ENCODE peak calls at places on chromosomes 11 and 22, in four cellular contexts. V, O, F and N are unnamed samples.

GRCh38 chr11:94521684-94522083 is 9.4 kb downstream of the C11orf97 start:
- DNase-seq in V (no peak), O (no peak), F (no peak), N (no peak)

GRCh38 chr11:32081901-32082300 is 9.0 kb upstream of the RCN1 start:
- DNase-seq in V (no peak), O (no peak), F (peak; percentile 2), N (no peak)

GRCh38 chr11:68938816-68939582 is 35.3 kb downstream of the IGHMBP2 start:
- DNase-seq in V (no peak), O (no peak), F (no peak), N (no peak)

GRCh38 chr11:23554002-23554401 is 693.7 kb upstream of the CCDC179 start:
- DNase-seq in V (no peak), O (no peak), F (no peak), N (no peak)

GRCh38 chr11:93396356-93396755 is 65.8 kb downstream of the DEUP1 start:
- DNase-seq in V (no peak), O (no peak), F (peak; percentile 69), N (peak; percentile 19)

GRCh38 chr22:17638182-17638431 is 450 bp upstream of the BCL2L13 start:
- DNase-seq in V (no peak), O (no peak), F (peak; percentile 83), N (no peak)

GRCh38 chr11:122804796-122805195 is 33.5 kb upstream of the CRTAM start:
- DNase-seq in V (no peak), O (no peak), F (peak; percentile 88), N (no peak)

GRCh38 chr11:35214792-35215193 is 75.8 kb downstream of the CD44 start:
- DNase-seq in V (no peak), O (no peak), F (peak; percentile 87), N (peak; percentile 96)

GRCh38 chr22:17980638-17981051 is 43.7 kb downstream of the MICAL3 start:
- DNase-seq in V (peak; percentile 73), O (no peak), F (peak; percentile 54), N (no peak)

DNA sequence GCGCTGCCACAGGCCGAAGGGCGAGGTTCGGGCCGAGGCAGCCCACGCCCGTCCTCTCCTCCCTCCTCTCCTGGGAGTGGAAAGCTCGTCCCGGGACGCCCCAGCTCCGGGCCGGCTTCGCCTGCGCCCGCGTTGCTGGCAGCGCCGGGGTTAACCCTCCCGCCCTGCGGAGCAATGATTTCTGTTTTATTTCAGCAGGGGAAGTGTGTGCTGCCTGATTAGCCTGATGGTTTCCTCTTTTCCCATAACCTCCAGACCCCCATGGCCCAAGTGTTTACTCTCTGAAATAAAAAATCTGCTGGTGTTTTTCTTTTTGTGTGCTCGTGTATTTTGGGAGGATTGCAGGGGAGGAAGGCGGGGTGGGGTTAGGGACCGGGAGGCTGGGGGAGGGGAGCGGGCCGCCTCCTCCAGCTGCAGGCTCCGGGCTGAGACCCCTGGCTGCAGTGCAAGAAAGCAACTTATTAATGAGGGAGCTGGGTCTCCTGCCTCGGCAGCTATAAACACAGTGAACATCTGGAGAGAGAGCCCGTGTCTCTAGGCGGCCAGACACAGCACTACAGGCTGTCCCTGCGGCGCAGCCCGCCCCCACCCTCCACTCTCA is 38.6 kb downstream of the ETS1 start:
- DNase-seq in V (peak; percentile 61), O (peak; percentile 84), F (no peak), N (no peak)
- TF ChIP-seq CTCF in V (no peak), O (peak; percentile 30), F (no peak), N (no peak)

GRCh38 chr11:96943970-96944369 is 554.2 kb downstream of the JRKL start:
- DNase-seq in V (no peak), O (no peak), F (no peak), N (no peak)
- TF ChIP-seq CTCF in V (peak; percentile 12), O (no peak), F (peak; percentile 30), N (no peak)

GRCh38 chr11:16536513-16536912 is 180.2 kb upstream of the SOX6 start:
- DNase-seq in V (no peak), O (no peak), F (no peak), N (no peak)
- TF ChIP-seq CTCF in V (no peak), O (no peak), F (no peak), N (no peak)

GRCh38 chr11:59918987-59919589 is 19.1 kb upstream of the OOSP1 start:
- DNase-seq in V (peak; percentile 44), O (no peak), F (peak; percentile 67), N (no peak)
- TF ChIP-seq CTCF in V (peak; percentile 47), O (no peak), F (peak; percentile 90), N (peak; percentile 50)

GRCh38 chr11:62613275-62613864 is 313 bp downstream of the ROM1 start:
- DNase-seq in V (no peak), O (no peak), F (no peak), N (no peak)

GRCh38 chr11:62610403-62610802 is 2.2 kb downstream of the EML3 start:
- DNase-seq in V (no peak), O (no peak), F (no peak), N (no peak)

GRCh38 chr11:62610814-62611704 is 1.5 kb downstream of the EML3 start:
- DNase-seq in V (no peak), O (no peak), F (no peak), N (no peak)

GRCh38 chr11:62612366-62613274 is at the start of the genes EML3 and ROM1:
- DNase-seq in V (peak; percentile 88), O (peak; percentile 91), F (peak; percentile 54), N (no peak)

DNA sequence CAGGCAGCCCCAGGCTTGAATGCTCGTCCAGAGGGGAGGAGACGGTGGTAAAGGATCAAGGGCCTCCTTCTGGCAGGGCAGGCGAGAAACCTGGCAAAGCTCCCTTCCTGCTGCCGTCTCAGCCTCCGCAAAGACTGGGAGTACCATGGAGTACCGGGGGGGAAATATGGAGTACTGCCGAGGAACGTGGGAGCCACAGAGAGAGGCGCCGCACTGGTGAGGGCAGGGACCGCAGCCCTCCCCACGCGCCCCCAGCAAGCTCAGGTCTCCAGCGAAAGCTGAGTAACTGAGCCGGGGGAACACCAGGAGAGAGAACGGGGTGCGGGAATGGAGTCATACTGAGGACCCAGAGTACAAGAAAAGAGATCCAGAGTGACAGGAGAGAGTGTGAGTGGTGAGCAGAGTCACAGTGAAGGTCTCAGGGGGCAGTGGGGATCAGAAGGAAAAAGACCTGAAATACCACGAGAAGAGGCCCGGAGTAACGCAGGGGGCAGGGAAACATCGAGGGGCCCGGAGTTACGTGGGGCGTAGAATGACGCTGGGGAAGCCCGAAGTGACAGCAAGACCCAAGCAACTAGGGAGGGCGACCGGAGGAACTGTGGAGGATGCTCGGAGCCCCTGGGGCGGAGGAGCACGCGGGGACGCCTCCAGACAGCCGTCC is 740 bp downstream of the EML3 start:
- DNase-seq in V (peak; percentile 73), O (peak; percentile 63), F (peak; percentile 39), N (no peak)
- TF ChIP-seq CTCF in V (no peak), O (no peak), F (peak; percentile 21), N (no peak)

GRCh38 chr11:71267807-71268421 is 15.5 kb upstream of the SHANK2 start:
- DNase-seq in V (no peak), O (no peak), F (no peak), N (no peak)

GRCh38 chr11:71263391-71263790 is 11.0 kb upstream of the SHANK2 start:
- DNase-seq in V (no peak), O (no peak), F (no peak), N (no peak)

GRCh38 chr11:71266114-71266833 is 13.9 kb upstream of the SHANK2 start:
- DNase-seq in V (peak; percentile 59), O (no peak), F (peak; percentile 37), N (no peak)

GRCh38 chr11:71268706-71269321 is 16.4 kb upstream of the SHANK2 start:
- DNase-seq in V (no peak), O (no peak), F (no peak), N (no peak)

DNA sequence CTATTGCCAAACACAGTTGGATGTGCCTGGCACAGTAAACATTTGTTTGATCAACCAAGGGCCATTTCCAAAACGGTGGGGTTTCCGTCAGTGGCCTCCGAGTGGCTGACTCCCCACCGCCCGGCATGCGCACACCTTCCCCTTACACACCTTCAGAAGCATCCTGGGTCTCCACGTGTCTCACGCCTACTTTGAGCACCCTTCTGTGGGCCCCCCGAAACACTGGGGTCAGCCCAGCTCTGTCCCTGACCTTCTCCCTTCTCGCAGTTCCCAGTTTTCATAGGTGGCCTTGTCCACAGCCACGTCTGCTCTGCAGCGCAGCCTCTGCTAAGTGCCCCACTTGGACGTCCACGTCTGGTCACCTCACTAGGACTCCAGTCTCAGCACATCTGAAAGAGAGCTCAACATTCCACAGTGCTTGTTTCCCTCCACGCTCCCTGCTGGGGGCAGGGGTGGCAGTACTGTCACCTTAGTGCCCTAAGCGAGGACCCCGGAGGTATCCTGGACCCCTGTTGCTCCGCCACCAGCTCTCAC is 13.2 kb upstream of the SHANK2 start:
- DNase-seq in V (no peak), O (no peak), F (no peak), N (no peak)
- TF ChIP-seq CTCF in V (no peak), O (no peak), F (no peak), N (no peak)

GRCh38 chr22:50621948-50622722 is 5.8 kb downstream of the ARSA start:
- DNase-seq in V (no peak), O (peak; percentile 16), F (peak; percentile 59), N (no peak)
- TF ChIP-seq CTCF in V (peak; percentile 16), O (no peak), F (peak; percentile 53), N (peak; percentile 37)

DNA sequence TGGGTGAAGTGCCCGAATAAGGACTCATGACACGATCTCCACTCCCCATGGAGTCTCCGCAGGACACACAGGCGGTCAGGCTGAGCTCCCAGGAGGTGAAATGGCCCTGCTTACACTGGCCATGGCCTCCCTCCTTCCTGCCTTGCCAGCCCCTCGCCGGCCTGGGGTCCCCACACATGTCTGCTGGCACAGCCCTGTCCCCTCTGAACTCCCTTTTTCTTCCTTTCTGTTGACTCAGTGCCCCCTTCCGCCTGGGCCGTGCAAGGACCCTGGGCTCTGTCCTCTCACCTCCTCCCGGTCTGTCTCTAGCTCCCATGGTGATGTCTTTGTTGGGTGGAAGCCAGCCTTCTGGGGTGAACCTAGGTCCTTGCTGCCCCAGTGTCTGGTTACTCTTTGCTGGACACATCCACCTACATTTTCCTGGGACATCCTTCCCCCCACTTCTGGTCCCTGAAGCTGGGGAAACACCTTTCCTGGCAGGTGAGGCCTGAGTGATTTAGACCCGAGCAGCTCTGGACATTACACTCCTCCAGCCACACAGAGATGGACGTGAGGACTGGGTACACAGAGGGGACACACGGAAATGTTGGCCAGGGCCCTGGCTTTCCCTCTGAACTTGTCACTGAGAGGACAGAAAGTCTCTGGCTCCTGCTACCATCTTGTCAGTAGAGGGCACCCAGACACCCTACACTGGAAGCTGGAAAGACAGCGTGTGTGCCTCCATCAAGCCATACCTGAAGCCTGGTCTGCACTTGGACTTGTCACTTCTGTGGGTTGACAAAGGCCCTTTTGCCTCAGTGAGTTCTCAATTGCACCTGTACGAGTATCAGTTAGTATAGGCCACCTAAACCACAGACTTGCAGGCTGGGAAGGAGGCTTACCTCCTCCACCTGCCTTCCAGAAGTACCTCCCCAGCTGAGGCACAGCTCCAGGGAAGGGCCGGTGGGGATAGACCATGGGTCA is 864.3 kb downstream of the TBC1D22A start:
- DNase-seq in V (no peak), O (no peak), F (no peak), N (no peak)
- TF ChIP-seq CTCF in V (no peak), O (no peak), F (peak; percentile 33), N (no peak)